ENCODE peak calls at places on chromosomes 3 and 15, in seven cellular contexts. C, H, S, I, O, A and R are unnamed samples.

GRCh38 chr15:39235084-39235795 is 345.6 kb upstream of the THBS1 start:
- DNase-seq in C (no peak), H (no peak), S (no peak), I (no peak), O (peak; percentile 46), A (no peak), R (no peak)

GRCh38 chr3:68699541-68699940 is 232.8 kb downstream of the TAFA4 start:
- DNase-seq in C (no peak), H (no peak), S (no peak), I (no peak), O (no peak), A (no peak), R (no peak)

GRCh38 chr3:136152963-136153362 is 43.2 kb downstream of the MSL2 start:
- DNase-seq in C (no peak), H (no peak), S (no peak), I (no peak), O (no peak), A (no peak), R (no peak)

GRCh38 chr3:70658779-70659310 is 346.4 kb upstream of the MDFIC2 start:
- DNase-seq in C (no peak), H (no peak), S (no peak), I (no peak), O (no peak), A (no peak), R (no peak)

GRCh38 chr3:122085666-122086065 is 30.5 kb downstream of the CD86 start:
- DNase-seq in C (no peak), H (no peak), S (no peak), I (no peak), O (no peak), A (no peak), R (no peak)

GRCh38 chr15:87722941-87723691 is 533.4 kb downstream of the NTRK3 start:
- DNase-seq in C (no peak), H (no peak), S (no peak), I (no peak), O (no peak), A (no peak), R (no peak)

GRCh38 chr3:153785901-153786300 is 335.3 kb upstream of the ARHGEF26 start:
- DNase-seq in C (no peak), H (no peak), S (no peak), I (no peak), O (no peak), A (no peak), R (no peak)

GRCh38 chr3:37970802-37971201 is 19.8 kb upstream of the VILL start:
- DNase-seq in C (no peak), H (no peak), S (no peak), I (no peak), O (no peak), A (no peak), R (no peak)

GRCh38 chr15:26945046-26945445 is 25.9 kb upstream of the GABRG3 start:
- DNase-seq in C (no peak), H (no peak), S (no peak), I (no peak), O (no peak), A (no peak), R (no peak)

GRCh38 chr15:78943692-78944091 is 1.2 kb downstream of the CTSH start:
- DNase-seq in C (no peak), H (no peak), S (no peak), I (no peak), O (no peak), A (no peak), R (no peak)

GRCh38 chr3:159832024-159832423 is 156.6 kb upstream of the IL12A start:
- DNase-seq in C (no peak), H (no peak), S (no peak), I (no peak), O (no peak), A (peak; percentile 27), R (peak; percentile 30)

GRCh38 chr3:98972155-98972554 is 70.7 kb upstream of the DCBLD2 start:
- DNase-seq in C (no peak), H (peak; percentile 94), S (no peak), I (no peak), O (no peak), A (no peak), R (no peak)

GRCh38 chr3:153305189-153305588 is 143.2 kb downstream of the RAP2B start:
- DNase-seq in C (no peak), H (no peak), S (no peak), I (no peak), O (no peak), A (no peak), R (no peak)

GRCh38 chr3:126945891-126946290 is 37.0 kb upstream of the PLXNA1 start:
- DNase-seq in C (no peak), H (no peak), S (no peak), I (no peak), O (no peak), A (no peak), R (no peak)

GRCh38 chr3:185822221-185822956 is 2.5 kb downstream of the IGF2BP2 start:
- DNase-seq in C (no peak), H (peak; percentile 64), S (no peak), I (no peak), O (no peak), A (no peak), R (no peak)

GRCh38 chr15:82139823-82140268 is 94.0 kb upstream of the MEX3B start:
- DNase-seq in C (no peak), H (peak; percentile 74), S (no peak), I (no peak), O (no peak), A (peak; percentile 25), R (peak; percentile 31)

GRCh38 chr3:16377847-16378302 is 112.9 kb downstream of the OXNAD1 start:
- DNase-seq in C (no peak), H (no peak), S (no peak), I (no peak), O (no peak), A (no peak), R (no peak)

GRCh38 chr3:13507791-13508339 is 27.8 kb downstream of the HDAC11 start:
- DNase-seq in C (no peak), H (peak; percentile 29), S (peak; percentile 70), I (no peak), O (no peak), A (no peak), R (no peak)

GRCh38 chr15:84588053-84588874 is 12.5 kb upstream of the ZSCAN2 start:
- DNase-seq in C (peak; percentile 88), H (peak; percentile 82), S (peak; percentile 96), I (peak; percentile 69), O (no peak), A (peak; percentile 86), R (peak; percentile 87)

GRCh38 chr3:183895296-183895695 is 10.6 kb upstream of the PARL start:
- DNase-seq in C (peak; percentile 24), H (peak; percentile 74), S (no peak), I (no peak), O (no peak), A (peak; percentile 85), R (peak; percentile 85)

GRCh38 chr3:185781759-185782158 is 43.1 kb downstream of the IGF2BP2 start:
- DNase-seq in C (no peak), H (peak; percentile 49), S (no peak), I (no peak), O (no peak), A (no peak), R (no peak)

GRCh38 chr15:66654718-66655375 is 47.2 kb upstream of the SMAD6 start:
- DNase-seq in C (no peak), H (no peak), S (no peak), I (no peak), O (no peak), A (no peak), R (no peak)

GRCh38 chr15:52575072-52575471 is 6.2 kb upstream of the ARPP19 start:
- DNase-seq in C (no peak), H (no peak), S (no peak), I (no peak), O (no peak), A (no peak), R (no peak)

GRCh38 chr3:48405971-48406370 is 23.9 kb downstream of the PLXNB1 start:
- DNase-seq in C (no peak), H (no peak), S (no peak), I (peak; percentile 13), O (no peak), A (peak; percentile 8), R (peak; percentile 7)

GRCh38 chr3:148950806-148951205 is 40.5 kb upstream of the GYG1 start:
- DNase-seq in C (no peak), H (no peak), S (no peak), I (no peak), O (no peak), A (no peak), R (no peak)

GRCh38 chr3:61559108-61559731 is 2.2 kb upstream of the PTPRG start:
- DNase-seq in C (no peak), H (peak; percentile 46), S (no peak), I (no peak), O (no peak), A (no peak), R (no peak)
- TF ChIP-seq CTCF in C (no peak), H (peak; percentile 37), S (no peak), I (no peak), O (peak; percentile 49), A (no peak), R (no peak)

DNA sequence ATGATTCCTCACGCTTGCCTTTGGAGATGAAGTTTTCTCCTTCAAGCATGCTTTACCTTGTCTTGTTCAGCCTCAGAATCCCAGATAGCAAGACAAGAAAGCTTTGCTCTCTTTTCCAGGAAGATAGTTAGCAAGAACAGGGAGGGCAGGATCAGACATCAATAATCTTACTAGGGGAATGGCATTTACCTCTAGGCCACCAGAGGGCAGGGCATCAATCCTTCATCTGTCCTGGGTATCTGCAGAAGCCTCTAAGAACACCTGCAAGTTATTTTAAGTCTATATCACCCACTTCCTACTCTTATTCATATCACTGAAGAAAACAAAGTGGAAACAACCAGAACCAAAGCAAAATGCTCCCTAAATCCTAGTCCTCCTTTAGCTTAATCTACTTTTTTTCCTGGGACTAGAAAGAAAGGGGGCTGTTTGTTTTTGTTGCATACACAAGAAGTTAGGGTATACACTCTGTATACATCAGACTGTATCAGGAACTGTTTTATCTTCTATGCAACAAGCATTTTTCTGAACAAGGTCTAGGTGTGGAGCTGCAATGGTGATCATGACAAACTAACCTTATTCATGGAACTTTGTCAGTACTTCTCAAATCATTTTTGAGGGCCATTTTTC is 862.5 kb downstream of the CADM2 start:
- DNase-seq in C (no peak), H (no peak), S (no peak), I (no peak), O (no peak), A (peak; percentile 8), R (peak; percentile 6)
- TF ChIP-seq CTCF in C (no peak), H (peak; percentile 18), S (peak; percentile 36), I (no peak), O (peak; percentile 38), A (peak; percentile 37), R (peak; percentile 54)

GRCh38 chr15:62572797-62573196 is 407.7 kb upstream of the C2CD4B start:
- DNase-seq in C (no peak), H (no peak), S (no peak), I (no peak), O (no peak), A (no peak), R (no peak)
- TF ChIP-seq CTCF in C (no peak), H (no peak), S (no peak), I (no peak), O (no peak), A (no peak), R (no peak)

GRCh38 chr3:187745201-187746058 is at the start of gene BCL6:
- DNase-seq in C (peak; percentile 84), H (peak; percentile 99), S (peak; percentile 94), I (peak; percentile 94), O (peak; percentile 84), A (peak; percentile 71), R (peak; percentile 85)
- TF ChIP-seq CTCF in C (no peak), H (no peak), S (no peak), I (no peak), O (no peak), A (no peak), R (no peak)